ENCODE peak calls at places on chromosomes 6 and 20, in four cellular contexts. One of them, this sample, is unnamed.

GRCh38 chr6:33417127-33417902 is 592 bp downstream of the CUTA start:
- DNase-seq in body of pancreas: peak
- DNase-seq in IMR-90: peak
- DNase-seq in endothelial cell of umbilical vein: peak
- DNase-seq in this sample: peak

GRCh38 chr6:166269301-166270039 is 38.7 kb downstream of the PRR18 start:
- DNase-seq in body of pancreas: no peak
- DNase-seq in IMR-90: no peak
- DNase-seq in endothelial cell of umbilical vein: no peak
- DNase-seq in this sample: no peak

GRCh38 chr6:147282566-147282959 is 78.3 kb downstream of the STXBP5 start:
- DNase-seq in body of pancreas: no peak
- DNase-seq in IMR-90: no peak
- DNase-seq in endothelial cell of umbilical vein: no peak
- DNase-seq in this sample: no peak

GRCh38 chr20:38805502-38805957 is at the start of gene PPP1R16B:
- DNase-seq in body of pancreas: no peak
- DNase-seq in IMR-90: no peak
- DNase-seq in endothelial cell of umbilical vein: peak
- DNase-seq in this sample: peak

GRCh38 chr6:149065658-149066556 is 251.6 kb upstream of the TAB2 start:
- DNase-seq in body of pancreas: no peak
- DNase-seq in IMR-90: no peak
- DNase-seq in endothelial cell of umbilical vein: no peak
- DNase-seq in this sample: peak

GRCh38 chr20:47338131-47338628 is 18.3 kb downstream of the ZMYND8 start:
- DNase-seq in body of pancreas: no peak
- DNase-seq in IMR-90: no peak
- DNase-seq in endothelial cell of umbilical vein: no peak
- DNase-seq in this sample: no peak

GRCh38 chr20:38372830-38373229 is 26.5 kb downstream of the LBP start:
- DNase-seq in body of pancreas: no peak
- DNase-seq in IMR-90: no peak
- DNase-seq in endothelial cell of umbilical vein: no peak
- DNase-seq in this sample: no peak

GRCh38 chr6:37794825-37795224 is 24.7 kb upstream of the ZFAND3 start:
- DNase-seq in body of pancreas: no peak
- DNase-seq in IMR-90: peak
- DNase-seq in endothelial cell of umbilical vein: no peak
- DNase-seq in this sample: no peak

GRCh38 chr6:157229733-157230132 is 93.6 kb downstream of the TMEM242 start:
- DNase-seq in body of pancreas: no peak
- DNase-seq in IMR-90: no peak
- DNase-seq in endothelial cell of umbilical vein: no peak
- DNase-seq in this sample: no peak

GRCh38 chr6:79168695-79168980 is 65.8 kb downstream of the HMGN3 start:
- DNase-seq in body of pancreas: no peak
- DNase-seq in IMR-90: peak
- DNase-seq in endothelial cell of umbilical vein: no peak
- DNase-seq in this sample: no peak

GRCh38 chr20:16476032-16476431 is 97.2 kb downstream of the KIF16B start:
- DNase-seq in body of pancreas: no peak
- DNase-seq in IMR-90: peak
- DNase-seq in endothelial cell of umbilical vein: peak
- DNase-seq in this sample: peak

GRCh38 chr6:87738673-87739225 is 36.7 kb upstream of the AKIRIN2 start:
- DNase-seq in body of pancreas: no peak
- DNase-seq in IMR-90: no peak
- DNase-seq in endothelial cell of umbilical vein: no peak
- DNase-seq in this sample: no peak

GRCh38 chr6:160162167-160162566 is 40.6 kb downstream of the SLC22A1 start:
- DNase-seq in body of pancreas: no peak
- DNase-seq in IMR-90: no peak
- DNase-seq in endothelial cell of umbilical vein: no peak
- DNase-seq in this sample: no peak

GRCh38 chr6:133230022-133230421 is 11.1 kb upstream of the EYA4 start:
- DNase-seq in body of pancreas: no peak
- DNase-seq in IMR-90: no peak
- DNase-seq in endothelial cell of umbilical vein: no peak
- DNase-seq in this sample: no peak

GRCh38 chr20:16385462-16385861 is 187.8 kb downstream of the KIF16B start:
- DNase-seq in body of pancreas: no peak
- DNase-seq in IMR-90: no peak
- DNase-seq in endothelial cell of umbilical vein: no peak
- DNase-seq in this sample: no peak

GRCh38 chr20:10644458-10645204 is 29.2 kb downstream of the JAG1 start:
- DNase-seq in body of pancreas: no peak
- DNase-seq in IMR-90: no peak
- DNase-seq in endothelial cell of umbilical vein: no peak
- DNase-seq in this sample: no peak

GRCh38 chr6:169964440-169965212 is 213.2 kb downstream of the ERMARD start:
- DNase-seq in body of pancreas: no peak
- DNase-seq in IMR-90: no peak
- DNase-seq in endothelial cell of umbilical vein: no peak
- DNase-seq in this sample: no peak

GRCh38 chr6:21593412-21593926 is at the start of gene SOX4:
- DNase-seq in body of pancreas: peak
- DNase-seq in IMR-90: peak
- DNase-seq in endothelial cell of umbilical vein: peak
- DNase-seq in this sample: peak

GRCh38 chr20:13220857-13221297 is at the start of gene ISM1:
- DNase-seq in body of pancreas: peak
- DNase-seq in IMR-90: no peak
- DNase-seq in endothelial cell of umbilical vein: no peak
- DNase-seq in this sample: no peak

DNA sequence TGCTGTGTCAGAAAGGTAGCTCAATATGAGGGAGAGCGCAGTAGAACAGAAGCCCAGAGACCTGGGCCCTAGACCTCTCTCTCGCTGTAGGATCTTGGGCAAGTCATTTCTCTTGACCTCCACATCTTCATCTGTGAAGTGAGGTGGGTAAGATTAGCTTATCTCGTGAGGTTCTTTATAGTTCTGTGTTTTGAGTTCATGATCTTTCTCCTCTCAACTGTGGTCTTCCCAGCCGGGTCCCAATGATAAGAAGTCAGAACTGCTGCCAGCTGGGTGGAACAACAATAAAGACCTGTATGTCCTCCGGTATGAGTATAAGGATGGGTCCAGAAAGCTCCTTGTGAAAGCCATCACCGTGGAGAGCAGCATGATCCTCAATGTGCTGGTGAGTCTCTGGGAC is 6.9 kb downstream of the PSMF1 start:
- DNase-seq in body of pancreas: no peak
- DNase-seq in IMR-90: no peak
- DNase-seq in endothelial cell of umbilical vein: no peak
- DNase-seq in this sample: no peak
- TF ChIP-seq POLR2A in body of pancreas: no peak
- TF ChIP-seq POLR2A in IMR-90: no peak
- TF ChIP-seq POLR2A in endothelial cell of umbilical vein: no peak
- TF ChIP-seq POLR2A in this sample: no peak

DNA sequence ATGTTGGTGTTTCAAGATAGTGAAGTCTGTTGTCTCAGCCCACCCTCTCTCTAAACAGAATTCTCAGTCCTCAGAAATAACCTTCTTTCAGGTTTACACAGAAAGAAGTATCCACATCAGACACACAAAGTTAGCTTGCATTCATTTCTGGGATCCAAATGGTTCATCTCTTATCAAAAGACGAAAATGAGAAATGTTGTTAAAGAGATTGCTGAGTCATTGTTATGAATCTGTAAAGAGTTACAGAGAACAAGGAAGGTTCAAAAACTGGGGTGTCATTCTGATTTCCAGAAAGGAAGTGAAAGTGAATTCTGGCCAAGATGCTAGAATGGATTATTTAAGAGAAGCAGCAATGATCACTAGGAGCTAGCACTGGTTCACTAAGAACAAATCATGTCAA is 90.5 kb upstream of the ATXN1 start:
- DNase-seq in body of pancreas: no peak
- DNase-seq in IMR-90: peak
- DNase-seq in endothelial cell of umbilical vein: peak
- DNase-seq in this sample: peak
- TF ChIP-seq POLR2A in body of pancreas: no peak
- TF ChIP-seq POLR2A in IMR-90: no peak
- TF ChIP-seq POLR2A in endothelial cell of umbilical vein: no peak
- TF ChIP-seq POLR2A in this sample: no peak

DNA sequence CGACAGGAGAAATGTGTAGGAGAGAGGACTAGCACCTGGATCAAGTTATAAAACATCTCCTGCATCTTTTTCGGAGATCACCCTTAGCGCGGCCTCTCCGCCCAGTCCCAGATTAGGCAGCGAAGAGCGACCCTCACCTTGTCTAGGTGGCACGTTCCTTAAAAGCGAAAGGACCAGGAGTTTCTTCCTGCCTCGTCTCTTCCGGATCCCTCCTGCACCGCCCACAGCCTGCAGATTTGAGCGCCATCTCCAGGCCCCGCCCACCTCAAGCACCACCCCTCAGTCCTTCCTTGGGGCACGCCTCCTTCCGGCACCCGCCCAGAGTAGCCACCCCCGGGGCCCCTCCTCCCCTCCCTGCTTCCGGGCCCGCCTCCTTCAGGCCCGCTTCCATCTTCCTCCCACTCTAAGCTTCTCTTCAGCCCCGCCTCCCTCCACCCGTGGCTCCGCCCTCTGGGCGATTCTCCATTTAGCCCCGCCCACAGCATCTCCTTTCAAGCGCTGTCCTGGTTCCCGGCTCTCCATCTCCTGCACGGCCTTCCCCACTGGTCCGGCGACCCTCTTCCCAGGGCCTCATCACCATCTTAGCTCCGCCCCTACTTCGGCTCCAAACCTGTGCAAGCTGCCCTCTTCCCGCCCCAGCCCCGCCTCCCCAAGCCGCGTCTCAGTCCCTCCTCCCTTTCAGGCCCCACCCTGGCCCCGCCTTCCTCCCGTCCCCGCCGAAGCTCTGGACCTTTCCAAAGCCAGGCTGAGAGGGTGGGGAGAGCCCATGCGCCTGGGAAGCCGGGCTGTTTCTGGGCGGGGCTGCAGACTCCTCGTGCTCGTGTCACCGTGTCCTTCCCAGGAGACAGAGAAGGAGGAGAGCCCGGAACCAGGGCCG is 550 bp upstream of the RALY start:
- DNase-seq in body of pancreas: peak
- DNase-seq in IMR-90: peak
- DNase-seq in endothelial cell of umbilical vein: peak
- DNase-seq in this sample: peak
- TF ChIP-seq POLR2A in body of pancreas: peak
- TF ChIP-seq POLR2A in IMR-90: peak
- TF ChIP-seq POLR2A in endothelial cell of umbilical vein: peak
- TF ChIP-seq POLR2A in this sample: peak

GRCh38 chr20:63980317-63980805 is 571 bp upstream of the PRPF6 start:
- DNase-seq in body of pancreas: no peak
- DNase-seq in IMR-90: no peak
- DNase-seq in endothelial cell of umbilical vein: no peak
- DNase-seq in this sample: no peak

GRCh38 chr20:63979221-63979548 is 257 bp downstream of the SAMD10 start:
- DNase-seq in body of pancreas: no peak
- DNase-seq in IMR-90: no peak
- DNase-seq in endothelial cell of umbilical vein: no peak
- DNase-seq in this sample: peak

GRCh38 chr20:63982937-63983336 is 2.0 kb downstream of the PRPF6 start:
- DNase-seq in body of pancreas: no peak
- DNase-seq in IMR-90: no peak
- DNase-seq in endothelial cell of umbilical vein: no peak
- DNase-seq in this sample: no peak

GRCh38 chr20:63979549-63980316 is at the start of gene SAMD10:
- DNase-seq in body of pancreas: peak
- DNase-seq in IMR-90: peak
- DNase-seq in endothelial cell of umbilical vein: peak
- DNase-seq in this sample: peak

DNA sequence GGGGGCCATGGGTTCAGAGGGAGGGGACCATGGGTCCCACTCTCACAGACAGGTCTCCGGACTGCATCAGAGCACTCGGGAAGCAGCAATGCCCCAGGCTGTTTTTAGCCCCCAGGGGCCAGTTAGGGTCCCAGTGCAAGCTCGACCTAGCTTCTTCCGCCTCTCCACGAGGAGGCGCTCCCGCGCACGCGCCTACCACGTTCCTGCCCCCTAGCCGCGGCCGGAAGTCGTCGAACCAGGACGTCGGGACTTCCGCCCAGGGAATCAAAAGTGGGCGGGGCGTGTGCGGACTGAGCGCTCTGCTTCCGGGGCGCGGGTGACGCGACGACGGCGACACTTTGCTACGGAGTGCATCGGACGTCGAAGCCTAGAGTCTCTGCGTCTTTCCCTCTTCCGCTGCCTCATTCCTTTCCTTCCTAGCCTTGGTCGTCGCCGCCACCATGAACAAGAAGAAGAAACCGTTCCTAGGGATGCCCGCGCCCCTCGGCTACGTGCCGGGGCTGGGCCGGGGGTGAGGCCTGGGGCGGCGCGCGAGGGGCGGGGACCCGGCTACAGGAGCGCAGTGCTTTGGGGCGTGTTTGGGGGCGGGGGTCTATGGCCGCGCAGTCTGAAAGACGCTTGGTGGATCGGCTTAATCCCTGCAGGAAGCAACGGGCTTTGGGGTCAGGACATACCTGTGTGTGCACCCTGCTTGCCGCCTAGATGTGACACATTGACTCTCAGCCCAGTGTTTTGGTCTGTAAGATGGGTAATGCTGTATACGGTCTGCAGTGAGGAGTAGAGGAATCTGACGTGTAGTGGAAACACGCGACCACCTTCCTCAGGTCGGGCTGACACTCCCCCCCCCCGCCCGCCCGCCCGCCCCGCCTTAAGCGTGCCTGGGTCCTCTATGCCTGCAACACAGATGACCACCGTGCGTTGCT is at the start of gene PRPF6:
- DNase-seq in body of pancreas: peak
- DNase-seq in IMR-90: peak
- DNase-seq in endothelial cell of umbilical vein: peak
- DNase-seq in this sample: peak
- TF ChIP-seq POLR2A in body of pancreas: peak
- TF ChIP-seq POLR2A in IMR-90: peak
- TF ChIP-seq POLR2A in endothelial cell of umbilical vein: peak
- TF ChIP-seq POLR2A in this sample: peak

DNA sequence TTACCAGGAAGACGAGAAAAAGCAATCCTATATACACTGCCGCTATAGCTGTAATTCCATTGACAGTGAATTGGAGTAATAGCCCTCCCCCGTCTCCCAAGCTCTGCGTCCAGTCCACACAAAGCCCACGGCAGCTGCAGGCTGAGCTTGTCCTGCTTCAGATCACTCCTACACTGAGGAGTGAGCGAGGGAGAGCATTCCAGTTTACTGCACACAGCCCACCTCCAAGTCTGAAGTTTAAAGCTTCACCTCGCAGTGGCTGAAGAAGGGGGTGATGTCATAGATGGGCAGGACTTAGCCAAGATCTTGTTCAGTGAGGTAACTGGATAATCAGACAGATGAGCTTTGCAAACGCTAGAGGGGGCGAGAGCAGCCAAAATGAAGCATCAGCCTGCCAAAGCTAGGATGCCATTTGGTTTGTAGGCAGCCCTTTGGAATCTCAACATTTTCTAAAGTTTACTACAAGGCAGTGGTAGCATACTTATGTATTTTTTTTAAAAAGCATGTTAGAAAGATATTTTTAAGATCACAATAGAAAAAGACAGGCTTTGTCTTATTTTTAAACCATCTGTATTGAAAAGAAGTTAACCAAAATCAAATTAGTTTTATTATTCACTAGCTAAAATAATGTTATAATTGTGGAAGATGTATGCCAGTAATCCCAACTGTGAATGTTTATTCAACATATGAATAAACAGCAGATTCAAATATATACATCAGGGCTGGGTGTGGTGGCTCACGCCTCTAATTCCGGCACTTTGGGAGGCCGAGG is at the start of gene FLRT3:
- DNase-seq in body of pancreas: peak
- DNase-seq in IMR-90: peak
- DNase-seq in endothelial cell of umbilical vein: peak
- DNase-seq in this sample: peak
- TF ChIP-seq POLR2A in body of pancreas: peak
- TF ChIP-seq POLR2A in IMR-90: peak
- TF ChIP-seq POLR2A in endothelial cell of umbilical vein: no peak
- TF ChIP-seq POLR2A in this sample: no peak